ENCODE peak calls at places on chromosomes 2 and 18, in five cellular contexts. O, Z, T, G and H are unnamed samples. For H3K4me1, the result is how much of the 10 kb centered on the place peaks cover.

GRCh38 chr18:23838801-23839366 is 149.6 kb downstream of the LAMA3 start:
- DNase-seq in G (no peak), O (no peak), T (no peak), Z (peak), H (no peak)

GRCh38 chr18:73564073-73564472 is 583.6 kb downstream of the FBXO15 start:
- DNase-seq in G (peak), O (no peak), Z (peak), T (no peak), H (peak)

GRCh38 chr18:69495841-69496533 is 95.3 kb downstream of the DOK6 start:
- DNase-seq in T (no peak), G (no peak), O (no peak), Z (no peak), H (no peak)

GRCh38 chr2:106189325-106189724 is 4.8 kb downstream of the UXS1 start:
- DNase-seq in G (no peak), T (no peak), O (peak), Z (no peak), H (peak)

GRCh38 chr2:19038096-19039015 is 320.1 kb downstream of the OSR1 start:
- DNase-seq in T (no peak), G (no peak), Z (peak), O (no peak), H (no peak)

GRCh38 chr2:30756051-30756719 is 51.1 kb downstream of the CAPN13 start:
- DNase-seq in G (peak), T (no peak), Z (no peak), O (no peak), H (peak)

GRCh38 chr2:62038980-62039771 is 133.7 kb downstream of the COMMD1 start:
- DNase-seq in Z (peak), G (no peak), O (no peak), T (no peak), H (no peak)

GRCh38 chr18:48323151-48323550 is 86.0 kb downstream of the ZBTB7C start:
- DNase-seq in G (no peak), T (no peak), O (no peak), Z (no peak), H (no peak)

GRCh38 chr2:18362696-18363095 is 197.8 kb downstream of the RDH14 start:
- DNase-seq in T (no peak), Z (peak), O (no peak), G (no peak), H (no peak)

GRCh38 chr2:59594671-59595222 is 958.7 kb downstream of the BCL11A start:
- DNase-seq in T (no peak), G (no peak), O (no peak), Z (no peak), H (no peak)

GRCh38 chr2:1581965-1582625 is 162.2 kb downstream of the PXDN start:
- DNase-seq in Z (no peak), T (no peak), G (no peak), O (peak), H (peak)

GRCh38 chr2:236345081-236345714 is 81.0 kb upstream of the ASB18 start:
- DNase-seq in Z (no peak), O (no peak), G (no peak), T (no peak), H (no peak)

GRCh38 chr2:148568597-148568996 is 76.0 kb upstream of the EPC2 start:
- DNase-seq in O (peak), G (no peak), Z (no peak), T (no peak), H (no peak)

GRCh38 chr18:12088731-12089375 is 4.8 kb upstream of the ANKRD62 start:
- DNase-seq in Z (no peak), G (no peak), O (no peak), T (no peak), H (no peak)

GRCh38 chr2:119590873-119591272 is 46.6 kb downstream of the CFAP221 start:
- DNase-seq in T (no peak), Z (no peak), O (no peak), G (peak), H (no peak)

GRCh38 chr2:217978536-217979150 is 24.2 kb downstream of the TNS1 start:
- DNase-seq in O (peak), T (no peak), G (peak), Z (no peak), H (peak)

GRCh38 chr2:224023188-224023587 is 15.9 kb downstream of the SERPINE2 start:
- DNase-seq in O (no peak), T (no peak), Z (peak), G (peak), H (peak)

GRCh38 chr2:98467082-98467536 is 22.5 kb downstream of the INPP4A start:
- DNase-seq in Z (no peak), O (no peak), T (no peak), G (no peak), H (no peak)

GRCh38 chr2:136384541-136385303 is 266.8 kb upstream of the CXCR4 start:
- DNase-seq in Z (peak), T (no peak), O (peak), G (peak), H (peak)

GRCh38 chr2:10036095-10036879 is 7.1 kb upstream of the KLF11 start:
- DNase-seq in O (peak), G (no peak), T (no peak), Z (peak), H (no peak)

GRCh38 chr2:212832211-212833195 is 293.9 kb upstream of the ERBB4 start:
- DNase-seq in T (no peak), O (no peak), Z (no peak), G (no peak), H (no peak)

GRCh38 chr18:42561521-42561920 is 554.0 kb downstream of the RIT2 start:
- DNase-seq in O (no peak), G (no peak), T (no peak), Z (no peak), H (peak)

GRCh38 chr18:67553471-67553870 is 37.0 kb upstream of the DSEL start:
- DNase-seq in O (no peak), T (no peak), Z (peak), G (no peak), H (no peak)

GRCh38 chr2:231725476-231725875 is 17.2 kb downstream of the PTMA start:
- DNase-seq in G (no peak), Z (no peak), O (no peak), T (no peak), H (no peak)

GRCh38 chr2:18119883-18120282 is 241.4 kb downstream of the KCNS3 start:
- DNase-seq in Z (peak), G (no peak), O (no peak), T (no peak), H (no peak)

GRCh38 chr2:187878096-187878495 is 323.9 kb upstream of the TFPI start:
- DNase-seq in G (no peak), Z (no peak), T (no peak), O (no peak), H (no peak)

GRCh38 chr18:74141638-74142037 is 6.0 kb downstream of the FBXO15 start:
- DNase-seq in Z (no peak), T (no peak), O (no peak), G (no peak), H (no peak)

GRCh38 chr2:137706786-137707613 is 257.3 kb upstream of the HNMT start:
- DNase-seq in O (no peak), Z (no peak), G (no peak), T (no peak), H (no peak)

GRCh38 chr2:112996635-112997034 is 8.6 kb upstream of the IL36A start:
- DNase-seq in G (no peak), Z (no peak), O (no peak), T (no peak), H (no peak)

GRCh38 chr2:40287815-40288214 is 164.1 kb downstream of the SLC8A1 start:
- DNase-seq in Z (no peak), G (no peak), T (no peak), O (no peak), H (peak)

GRCh38 chr2:240468300-240469238 is 33.1 kb downstream of the GPC1 start:
- DNase-seq in O (peak), G (peak), Z (no peak), T (no peak), H (no peak)

GRCh38 chr2:28088970-28089369 is 198.4 kb downstream of the BABAM2 start:
- DNase-seq in O (no peak), Z (peak), G (no peak), T (no peak), H (no peak)

GRCh38 chr2:236935656-236936445 is 149.8 kb upstream of the COPS8 start:
- DNase-seq in G (no peak), Z (no peak), O (no peak), T (no peak), H (no peak)

GRCh38 chr2:74831693-74832530 is 2.0 kb upstream of the HK2 start:
- DNase-seq in Z (peak), G (peak), T (no peak), O (no peak), H (peak)

GRCh38 chr2:54593249-54593648 is 130.2 kb upstream of the EML6 start:
- DNase-seq in G (no peak), Z (no peak), T (no peak), O (no peak), H (no peak)

DNA sequence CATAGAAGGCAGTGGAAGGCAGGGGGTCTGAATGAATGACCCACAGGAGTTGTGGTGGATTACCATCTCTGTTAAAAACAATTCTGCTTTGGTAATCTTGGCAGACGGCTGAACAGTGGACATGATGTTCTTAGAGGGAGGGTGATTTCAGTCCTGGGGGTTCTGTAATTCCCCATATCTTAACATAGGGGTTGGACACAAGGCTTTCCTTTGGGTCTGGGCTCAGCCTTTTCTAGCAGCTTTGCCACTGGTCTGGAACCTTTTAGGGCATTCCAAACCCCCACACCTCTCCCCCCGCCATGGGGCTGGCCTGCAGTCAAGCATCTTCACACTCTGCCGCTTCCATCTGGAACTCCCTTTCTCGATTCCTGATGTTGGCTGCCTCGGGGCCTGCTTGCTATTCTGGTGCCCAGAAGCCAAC is 50.3 kb downstream of the RPL37A start:
- DNase-seq in T (no peak), Z (no peak), G (no peak), O (no peak), H (no peak)
- H3K4me1 ChIP-seq in T (under half), Z (under half), G (under half), O (under half), H (under half)

GRCh38 chr2:239245872-239246701 is 154.7 kb downstream of the HDAC4 start:
- DNase-seq in G (no peak), T (no peak), O (no peak), Z (no peak), H (no peak)
- H3K4me1 ChIP-seq in G (under half), T (under half), O (under half), Z (under half), H (under half)

DNA sequence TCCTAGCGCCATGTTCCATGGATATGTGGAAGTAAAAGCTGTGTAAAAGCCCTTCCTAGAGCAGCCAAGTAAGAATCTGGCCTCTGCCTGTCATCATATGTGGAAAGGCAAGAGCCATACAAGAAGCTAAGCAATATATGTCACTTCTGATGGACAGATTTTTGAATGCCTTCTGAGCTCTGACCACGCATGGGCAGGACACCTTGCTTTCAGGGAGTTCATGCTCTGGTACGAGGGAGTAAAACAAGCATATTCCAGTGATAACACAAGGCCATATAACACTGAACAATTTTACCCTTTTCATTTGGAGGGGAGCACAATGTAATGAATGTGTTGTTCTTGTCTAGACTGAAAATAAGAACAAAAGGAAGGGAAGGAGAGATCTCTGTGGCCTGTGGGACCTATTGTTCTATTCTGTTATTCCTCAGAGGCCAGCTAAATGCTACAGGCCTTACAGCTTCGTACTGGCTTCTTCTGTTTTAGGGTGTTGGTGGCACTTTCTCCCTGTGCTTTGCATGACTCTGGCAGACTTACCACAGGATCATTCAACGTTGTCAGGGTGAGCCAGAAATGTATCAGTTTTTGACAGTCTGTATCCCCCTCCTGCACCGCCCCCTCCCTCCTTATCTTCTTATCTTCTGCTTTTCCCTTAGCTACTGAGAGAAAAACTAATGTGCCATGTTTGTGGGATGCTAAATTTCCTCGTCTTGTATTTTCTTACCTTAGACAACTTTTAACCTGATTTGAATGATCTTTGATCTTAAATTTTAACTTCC is 99.5 kb downstream of the MAP4K4 start:
- DNase-seq in O (no peak), T (no peak), Z (no peak), G (no peak), H (no peak)
- H3K4me1 ChIP-seq in O (under half), T (under half), Z (under half), G (under half), H (under half)

GRCh38 chr2:165196411-165196810 is 7.4 kb downstream of the SCN3A start:
- DNase-seq in T (no peak), O (no peak), G (no peak), Z (no peak), H (no peak)
- H3K4me1 ChIP-seq in T (under half), O (under half), G (under half), Z (under half), H (under half)

DNA sequence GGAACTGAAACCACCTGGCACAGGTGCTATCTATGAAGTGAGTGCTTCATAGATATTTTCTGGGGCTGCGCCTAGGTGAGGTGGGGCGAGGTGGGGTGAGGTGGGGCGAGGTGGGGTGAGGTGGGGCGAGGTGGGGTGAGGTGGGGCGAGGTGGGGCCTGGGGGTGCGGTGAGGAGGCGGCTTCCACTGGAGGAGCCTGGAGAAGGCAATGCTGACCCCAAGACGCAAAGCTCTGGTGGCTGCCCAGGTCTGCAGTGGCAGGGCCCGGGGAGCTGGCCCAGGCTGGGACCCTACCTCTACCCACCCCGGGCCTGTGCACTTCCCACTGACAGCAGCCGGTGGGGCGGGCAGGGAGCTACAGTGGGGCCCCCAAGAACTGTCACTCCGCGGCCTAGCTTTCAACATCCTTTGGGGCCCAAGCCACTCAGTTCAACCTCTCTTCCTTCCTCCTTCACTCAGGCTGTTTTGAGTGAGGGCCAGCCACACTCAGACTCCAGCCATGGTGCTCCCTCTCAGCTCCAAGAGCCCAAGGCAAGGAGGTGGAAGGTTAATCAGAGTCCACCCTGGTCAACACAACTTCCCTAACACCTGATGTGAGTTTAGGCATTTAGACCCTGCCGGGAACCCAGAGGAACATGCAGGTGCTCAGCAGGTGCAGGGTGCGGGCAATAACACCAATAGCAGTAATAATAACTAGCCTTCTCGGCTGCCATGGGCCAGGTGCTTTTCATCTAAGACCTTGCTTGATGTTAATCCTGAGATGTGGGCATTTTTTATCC is 93.7 kb downstream of the ZFP36L2 start:
- DNase-seq in T (no peak), O (peak), Z (no peak), G (no peak), H (no peak)
- H3K4me1 ChIP-seq in T (under half), O (under half), Z (under half), G (under half), H (under half)

GRCh38 chr2:234422242-234422641 is 74.6 kb downstream of the ARL4C start:
- DNase-seq in O (no peak), T (no peak), G (peak), Z (peak), H (no peak)
- H3K4me1 ChIP-seq in O (under half), T (under half), G (under half), Z (under half), H (under half)

GRCh38 chr18:58894937-58895336 is 30.3 kb downstream of the ZNF532 start:
- DNase-seq in T (no peak), G (no peak), Z (no peak), O (peak), H (no peak)
- H3K4me1 ChIP-seq in T (under half), G (under half), Z (under half), O (under half), H (under half)

GRCh38 chr2:48448274-48449061 is 81.5 kb upstream of the STON1 start:
- DNase-seq in G (no peak), T (no peak), Z (peak), O (no peak), H (no peak)
- H3K4me1 ChIP-seq in G (under half), T (under half), Z (under half), O (under half), H (under half)